ENCODE peak calls at places on chromosomes 6 and 20, in ten cellular contexts. One of them, this sample, is unnamed.
A peak's percentile ranks its signal among the peaks of the same experiment; 100 is the strongest.

GRCh38 chr6:89359561-89359960 is 7.0 kb upstream of the UBE2J1 start:
- DNase-seq in stimulated activated CD4-positive, alpha-beta T cell treated with anti-CD3 and anti-CD28 coated beads, Interleukin-4, amount 100 ng/mL, for 48 hours: no peak
- DNase-seq in endodermal cell: no peak
- DNase-seq in heart left ventricle: no peak
- DNase-seq in HFFc6: no peak
- DNase-seq in cardiac fibroblast: no peak
- DNase-seq in NCI-H774: no peak
- DNase-seq in T-helper 9 cell: no peak
- DNase-seq in activated CD4-positive, alpha-beta T cell treated with anti-CD3 and anti-CD28 coated beads for 1 hour: no peak
- DNase-seq in activated T-helper 1 cell treated with anti-CD3 and anti-CD28 coated beads, Interleukin-12 subunit alpha, Interleukin-12 subunit beta, Interleukin-2, Interleukin-4 antibody, amounts not matched to agents 30 ng/mL and 10 ng/mL and 1 ng/mL, durations not matched to agents 14 hours and 24 hours and 36 hours: no peak
- DNase-seq in this sample: no peak

GRCh38 chr6:161379828-161380598 is 106.2 kb upstream of the AGPAT4 start:
- DNase-seq in T-helper 9 cell: no peak
- DNase-seq in cardiac fibroblast: peak; percentile 46
- DNase-seq in stimulated activated CD4-positive, alpha-beta T cell treated with anti-CD3 and anti-CD28 coated beads, Interleukin-4, amount 100 ng/mL, for 48 hours: no peak
- DNase-seq in activated T-helper 1 cell treated with anti-CD3 and anti-CD28 coated beads, Interleukin-12 subunit alpha, Interleukin-12 subunit beta, Interleukin-2, Interleukin-4 antibody, amounts not matched to agents 30 ng/mL and 10 ng/mL and 1 ng/mL, durations not matched to agents 14 hours and 24 hours and 36 hours: no peak
- DNase-seq in activated CD4-positive, alpha-beta T cell treated with anti-CD3 and anti-CD28 coated beads for 1 hour: no peak
- DNase-seq in HFFc6: no peak
- DNase-seq in endodermal cell: no peak
- DNase-seq in NCI-H774: no peak
- DNase-seq in heart left ventricle: no peak
- DNase-seq in this sample: no peak

GRCh38 chr20:15236812-15237211 is 899.4 kb upstream of the FLRT3 start:
- DNase-seq in heart left ventricle: no peak
- DNase-seq in HFFc6: no peak
- DNase-seq in cardiac fibroblast: peak; percentile 10
- DNase-seq in activated CD4-positive, alpha-beta T cell treated with anti-CD3 and anti-CD28 coated beads for 1 hour: no peak
- DNase-seq in activated T-helper 1 cell treated with anti-CD3 and anti-CD28 coated beads, Interleukin-12 subunit alpha, Interleukin-12 subunit beta, Interleukin-2, Interleukin-4 antibody, amounts not matched to agents 30 ng/mL and 10 ng/mL and 1 ng/mL, durations not matched to agents 14 hours and 24 hours and 36 hours: no peak
- DNase-seq in T-helper 9 cell: no peak
- DNase-seq in endodermal cell: peak; percentile 85
- DNase-seq in NCI-H774: no peak
- DNase-seq in stimulated activated CD4-positive, alpha-beta T cell treated with anti-CD3 and anti-CD28 coated beads, Interleukin-4, amount 100 ng/mL, for 48 hours: no peak
- DNase-seq in this sample: peak; percentile 14

GRCh38 chr20:48478806-48479550 is 348.8 kb downstream of the PREX1 start:
- DNase-seq in activated T-helper 1 cell treated with anti-CD3 and anti-CD28 coated beads, Interleukin-12 subunit alpha, Interleukin-12 subunit beta, Interleukin-2, Interleukin-4 antibody, amounts not matched to agents 30 ng/mL and 10 ng/mL and 1 ng/mL, durations not matched to agents 14 hours and 24 hours and 36 hours: no peak
- DNase-seq in heart left ventricle: no peak
- DNase-seq in endodermal cell: no peak
- DNase-seq in NCI-H774: no peak
- DNase-seq in cardiac fibroblast: no peak
- DNase-seq in HFFc6: no peak
- DNase-seq in T-helper 9 cell: no peak
- DNase-seq in stimulated activated CD4-positive, alpha-beta T cell treated with anti-CD3 and anti-CD28 coated beads, Interleukin-4, amount 100 ng/mL, for 48 hours: no peak
- DNase-seq in activated CD4-positive, alpha-beta T cell treated with anti-CD3 and anti-CD28 coated beads for 1 hour: no peak
- DNase-seq in this sample: no peak

GRCh38 chr20:48459729-48460395 is 367.9 kb downstream of the PREX1 start:
- DNase-seq in activated CD4-positive, alpha-beta T cell treated with anti-CD3 and anti-CD28 coated beads for 1 hour: no peak
- DNase-seq in stimulated activated CD4-positive, alpha-beta T cell treated with anti-CD3 and anti-CD28 coated beads, Interleukin-4, amount 100 ng/mL, for 48 hours: no peak
- DNase-seq in NCI-H774: no peak
- DNase-seq in heart left ventricle: no peak
- DNase-seq in HFFc6: no peak
- DNase-seq in cardiac fibroblast: no peak
- DNase-seq in activated T-helper 1 cell treated with anti-CD3 and anti-CD28 coated beads, Interleukin-12 subunit alpha, Interleukin-12 subunit beta, Interleukin-2, Interleukin-4 antibody, amounts not matched to agents 30 ng/mL and 10 ng/mL and 1 ng/mL, durations not matched to agents 14 hours and 24 hours and 36 hours: no peak
- DNase-seq in T-helper 9 cell: no peak
- DNase-seq in endodermal cell: no peak
- DNase-seq in this sample: no peak

GRCh38 chr6:17971128-17972073 is 16.0 kb downstream of the KIF13A start:
- DNase-seq in stimulated activated CD4-positive, alpha-beta T cell treated with anti-CD3 and anti-CD28 coated beads, Interleukin-4, amount 100 ng/mL, for 48 hours: no peak
- DNase-seq in activated T-helper 1 cell treated with anti-CD3 and anti-CD28 coated beads, Interleukin-12 subunit alpha, Interleukin-12 subunit beta, Interleukin-2, Interleukin-4 antibody, amounts not matched to agents 30 ng/mL and 10 ng/mL and 1 ng/mL, durations not matched to agents 14 hours and 24 hours and 36 hours: no peak
- DNase-seq in heart left ventricle: no peak
- DNase-seq in T-helper 9 cell: no peak
- DNase-seq in NCI-H774: no peak
- DNase-seq in cardiac fibroblast: peak; percentile 89
- DNase-seq in HFFc6: peak; percentile 70
- DNase-seq in activated CD4-positive, alpha-beta T cell treated with anti-CD3 and anti-CD28 coated beads for 1 hour: no peak
- DNase-seq in endodermal cell: no peak
- DNase-seq in this sample: no peak

GRCh38 chr6:81689580-81689979 is 62.9 kb downstream of the TENT5A start:
- DNase-seq in stimulated activated CD4-positive, alpha-beta T cell treated with anti-CD3 and anti-CD28 coated beads, Interleukin-4, amount 100 ng/mL, for 48 hours: no peak
- DNase-seq in NCI-H774: peak; percentile 56
- DNase-seq in activated T-helper 1 cell treated with anti-CD3 and anti-CD28 coated beads, Interleukin-12 subunit alpha, Interleukin-12 subunit beta, Interleukin-2, Interleukin-4 antibody, amounts not matched to agents 30 ng/mL and 10 ng/mL and 1 ng/mL, durations not matched to agents 14 hours and 24 hours and 36 hours: no peak
- DNase-seq in activated CD4-positive, alpha-beta T cell treated with anti-CD3 and anti-CD28 coated beads for 1 hour: no peak
- DNase-seq in heart left ventricle: no peak
- DNase-seq in T-helper 9 cell: no peak
- DNase-seq in HFFc6: no peak
- DNase-seq in cardiac fibroblast: no peak
- DNase-seq in endodermal cell: no peak
- DNase-seq in this sample: no peak

GRCh38 chr6:16544521-16544920 is 216.7 kb downstream of the ATXN1 start:
- DNase-seq in heart left ventricle: no peak
- DNase-seq in activated CD4-positive, alpha-beta T cell treated with anti-CD3 and anti-CD28 coated beads for 1 hour: no peak
- DNase-seq in activated T-helper 1 cell treated with anti-CD3 and anti-CD28 coated beads, Interleukin-12 subunit alpha, Interleukin-12 subunit beta, Interleukin-2, Interleukin-4 antibody, amounts not matched to agents 30 ng/mL and 10 ng/mL and 1 ng/mL, durations not matched to agents 14 hours and 24 hours and 36 hours: no peak
- DNase-seq in stimulated activated CD4-positive, alpha-beta T cell treated with anti-CD3 and anti-CD28 coated beads, Interleukin-4, amount 100 ng/mL, for 48 hours: no peak
- DNase-seq in endodermal cell: no peak
- DNase-seq in NCI-H774: no peak
- DNase-seq in T-helper 9 cell: no peak
- DNase-seq in cardiac fibroblast: no peak
- DNase-seq in HFFc6: no peak
- DNase-seq in this sample: no peak

GRCh38 chr6:56406276-56407269 is 159.2 kb upstream of the COL21A1 start:
- DNase-seq in T-helper 9 cell: no peak
- DNase-seq in activated T-helper 1 cell treated with anti-CD3 and anti-CD28 coated beads, Interleukin-12 subunit alpha, Interleukin-12 subunit beta, Interleukin-2, Interleukin-4 antibody, amounts not matched to agents 30 ng/mL and 10 ng/mL and 1 ng/mL, durations not matched to agents 14 hours and 24 hours and 36 hours: no peak
- DNase-seq in endodermal cell: no peak
- DNase-seq in heart left ventricle: no peak
- DNase-seq in HFFc6: no peak
- DNase-seq in stimulated activated CD4-positive, alpha-beta T cell treated with anti-CD3 and anti-CD28 coated beads, Interleukin-4, amount 100 ng/mL, for 48 hours: no peak
- DNase-seq in activated CD4-positive, alpha-beta T cell treated with anti-CD3 and anti-CD28 coated beads for 1 hour: no peak
- DNase-seq in cardiac fibroblast: no peak
- DNase-seq in NCI-H774: no peak
- DNase-seq in this sample: no peak

GRCh38 chr6:168615837-168616236 is 174.9 kb downstream of the SMOC2 start:
- DNase-seq in HFFc6: no peak
- DNase-seq in stimulated activated CD4-positive, alpha-beta T cell treated with anti-CD3 and anti-CD28 coated beads, Interleukin-4, amount 100 ng/mL, for 48 hours: no peak
- DNase-seq in activated CD4-positive, alpha-beta T cell treated with anti-CD3 and anti-CD28 coated beads for 1 hour: no peak
- DNase-seq in heart left ventricle: no peak
- DNase-seq in T-helper 9 cell: no peak
- DNase-seq in cardiac fibroblast: no peak
- DNase-seq in activated T-helper 1 cell treated with anti-CD3 and anti-CD28 coated beads, Interleukin-12 subunit alpha, Interleukin-12 subunit beta, Interleukin-2, Interleukin-4 antibody, amounts not matched to agents 30 ng/mL and 10 ng/mL and 1 ng/mL, durations not matched to agents 14 hours and 24 hours and 36 hours: no peak
- DNase-seq in NCI-H774: peak; percentile 29
- DNase-seq in endodermal cell: no peak
- DNase-seq in this sample: no peak

GRCh38 chr6:30981942-30982772 is 1.4 kb upstream of the MUC21 start:
- DNase-seq in heart left ventricle: no peak
- DNase-seq in endodermal cell: peak; percentile 90
- DNase-seq in NCI-H774: no peak
- DNase-seq in stimulated activated CD4-positive, alpha-beta T cell treated with anti-CD3 and anti-CD28 coated beads, Interleukin-4, amount 100 ng/mL, for 48 hours: no peak
- DNase-seq in T-helper 9 cell: no peak
- DNase-seq in activated T-helper 1 cell treated with anti-CD3 and anti-CD28 coated beads, Interleukin-12 subunit alpha, Interleukin-12 subunit beta, Interleukin-2, Interleukin-4 antibody, amounts not matched to agents 30 ng/mL and 10 ng/mL and 1 ng/mL, durations not matched to agents 14 hours and 24 hours and 36 hours: no peak
- DNase-seq in HFFc6: peak; percentile 48
- DNase-seq in activated CD4-positive, alpha-beta T cell treated with anti-CD3 and anti-CD28 coated beads for 1 hour: no peak
- DNase-seq in cardiac fibroblast: peak; percentile 76
- DNase-seq in this sample: peak; percentile 21

GRCh38 chr20:35954907-35955251 is 577 bp upstream of the SCAND1 start:
- DNase-seq in T-helper 9 cell: peak; percentile 18
- DNase-seq in activated CD4-positive, alpha-beta T cell treated with anti-CD3 and anti-CD28 coated beads for 1 hour: no peak
- DNase-seq in NCI-H774: no peak
- DNase-seq in HFFc6: peak; percentile 12
- DNase-seq in activated T-helper 1 cell treated with anti-CD3 and anti-CD28 coated beads, Interleukin-12 subunit alpha, Interleukin-12 subunit beta, Interleukin-2, Interleukin-4 antibody, amounts not matched to agents 30 ng/mL and 10 ng/mL and 1 ng/mL, durations not matched to agents 14 hours and 24 hours and 36 hours: no peak
- DNase-seq in stimulated activated CD4-positive, alpha-beta T cell treated with anti-CD3 and anti-CD28 coated beads, Interleukin-4, amount 100 ng/mL, for 48 hours: peak; percentile 2
- DNase-seq in endodermal cell: no peak
- DNase-seq in heart left ventricle: peak; percentile 63
- DNase-seq in cardiac fibroblast: peak; percentile 56
- DNase-seq in this sample: no peak

GRCh38 chr6:127879685-127880084 is 21.2 kb downstream of the THEMIS start:
- DNase-seq in NCI-H774: no peak
- DNase-seq in activated CD4-positive, alpha-beta T cell treated with anti-CD3 and anti-CD28 coated beads for 1 hour: no peak
- DNase-seq in T-helper 9 cell: no peak
- DNase-seq in endodermal cell: peak; percentile 89
- DNase-seq in HFFc6: peak; percentile 28
- DNase-seq in stimulated activated CD4-positive, alpha-beta T cell treated with anti-CD3 and anti-CD28 coated beads, Interleukin-4, amount 100 ng/mL, for 48 hours: no peak
- DNase-seq in cardiac fibroblast: peak; percentile 18
- DNase-seq in heart left ventricle: peak; percentile 46
- DNase-seq in activated T-helper 1 cell treated with anti-CD3 and anti-CD28 coated beads, Interleukin-12 subunit alpha, Interleukin-12 subunit beta, Interleukin-2, Interleukin-4 antibody, amounts not matched to agents 30 ng/mL and 10 ng/mL and 1 ng/mL, durations not matched to agents 14 hours and 24 hours and 36 hours: no peak
- DNase-seq in this sample: peak; percentile 27

GRCh38 chr6:5173862-5174643 is 86.7 kb downstream of the LYRM4 start:
- DNase-seq in activated CD4-positive, alpha-beta T cell treated with anti-CD3 and anti-CD28 coated beads for 1 hour: no peak
- DNase-seq in HFFc6: no peak
- DNase-seq in heart left ventricle: no peak
- DNase-seq in stimulated activated CD4-positive, alpha-beta T cell treated with anti-CD3 and anti-CD28 coated beads, Interleukin-4, amount 100 ng/mL, for 48 hours: peak; percentile 18
- DNase-seq in T-helper 9 cell: peak; percentile 16
- DNase-seq in activated T-helper 1 cell treated with anti-CD3 and anti-CD28 coated beads, Interleukin-12 subunit alpha, Interleukin-12 subunit beta, Interleukin-2, Interleukin-4 antibody, amounts not matched to agents 30 ng/mL and 10 ng/mL and 1 ng/mL, durations not matched to agents 14 hours and 24 hours and 36 hours: peak; percentile 63
- DNase-seq in cardiac fibroblast: peak; percentile 15
- DNase-seq in endodermal cell: no peak
- DNase-seq in NCI-H774: no peak
- DNase-seq in this sample: no peak

GRCh38 chr20:20364016-20364746 is 3.7 kb upstream of the INSM1 start:
- DNase-seq in activated CD4-positive, alpha-beta T cell treated with anti-CD3 and anti-CD28 coated beads for 1 hour: no peak
- DNase-seq in NCI-H774: peak; percentile 90
- DNase-seq in heart left ventricle: no peak
- DNase-seq in stimulated activated CD4-positive, alpha-beta T cell treated with anti-CD3 and anti-CD28 coated beads, Interleukin-4, amount 100 ng/mL, for 48 hours: peak; percentile 28
- DNase-seq in cardiac fibroblast: no peak
- DNase-seq in activated T-helper 1 cell treated with anti-CD3 and anti-CD28 coated beads, Interleukin-12 subunit alpha, Interleukin-12 subunit beta, Interleukin-2, Interleukin-4 antibody, amounts not matched to agents 30 ng/mL and 10 ng/mL and 1 ng/mL, durations not matched to agents 14 hours and 24 hours and 36 hours: no peak
- DNase-seq in endodermal cell: peak; percentile 92
- DNase-seq in HFFc6: no peak
- DNase-seq in T-helper 9 cell: no peak
- DNase-seq in this sample: peak; percentile 58

GRCh38 chr20:19775353-19776201 is 17.5 kb downstream of the RIN2 start:
- DNase-seq in cardiac fibroblast: no peak
- DNase-seq in HFFc6: peak; percentile 69
- DNase-seq in activated CD4-positive, alpha-beta T cell treated with anti-CD3 and anti-CD28 coated beads for 1 hour: no peak
- DNase-seq in heart left ventricle: no peak
- DNase-seq in T-helper 9 cell: no peak
- DNase-seq in stimulated activated CD4-positive, alpha-beta T cell treated with anti-CD3 and anti-CD28 coated beads, Interleukin-4, amount 100 ng/mL, for 48 hours: no peak
- DNase-seq in NCI-H774: no peak
- DNase-seq in endodermal cell: no peak
- DNase-seq in activated T-helper 1 cell treated with anti-CD3 and anti-CD28 coated beads, Interleukin-12 subunit alpha, Interleukin-12 subunit beta, Interleukin-2, Interleukin-4 antibody, amounts not matched to agents 30 ng/mL and 10 ng/mL and 1 ng/mL, durations not matched to agents 14 hours and 24 hours and 36 hours: no peak
- DNase-seq in this sample: no peak

GRCh38 chr6:157800420-157801237 is 22.4 kb upstream of the SNX9 start:
- DNase-seq in cardiac fibroblast: peak; percentile 79
- DNase-seq in stimulated activated CD4-positive, alpha-beta T cell treated with anti-CD3 and anti-CD28 coated beads, Interleukin-4, amount 100 ng/mL, for 48 hours: no peak
- DNase-seq in activated CD4-positive, alpha-beta T cell treated with anti-CD3 and anti-CD28 coated beads for 1 hour: no peak
- DNase-seq in NCI-H774: no peak
- DNase-seq in T-helper 9 cell: no peak
- DNase-seq in endodermal cell: no peak
- DNase-seq in heart left ventricle: no peak
- DNase-seq in activated T-helper 1 cell treated with anti-CD3 and anti-CD28 coated beads, Interleukin-12 subunit alpha, Interleukin-12 subunit beta, Interleukin-2, Interleukin-4 antibody, amounts not matched to agents 30 ng/mL and 10 ng/mL and 1 ng/mL, durations not matched to agents 14 hours and 24 hours and 36 hours: peak; percentile 29
- DNase-seq in HFFc6: peak; percentile 47
- DNase-seq in this sample: no peak

GRCh38 chr6:134299236-134299635 is 18.7 kb downstream of the SGK1 start:
- DNase-seq in endodermal cell: no peak
- DNase-seq in HFFc6: peak; percentile 16
- DNase-seq in heart left ventricle: no peak
- DNase-seq in cardiac fibroblast: peak; percentile 88
- DNase-seq in T-helper 9 cell: no peak
- DNase-seq in activated T-helper 1 cell treated with anti-CD3 and anti-CD28 coated beads, Interleukin-12 subunit alpha, Interleukin-12 subunit beta, Interleukin-2, Interleukin-4 antibody, amounts not matched to agents 30 ng/mL and 10 ng/mL and 1 ng/mL, durations not matched to agents 14 hours and 24 hours and 36 hours: no peak
- DNase-seq in stimulated activated CD4-positive, alpha-beta T cell treated with anti-CD3 and anti-CD28 coated beads, Interleukin-4, amount 100 ng/mL, for 48 hours: no peak
- DNase-seq in activated CD4-positive, alpha-beta T cell treated with anti-CD3 and anti-CD28 coated beads for 1 hour: no peak
- DNase-seq in NCI-H774: no peak
- DNase-seq in this sample: no peak

GRCh38 chr6:76682842-76683241 is 610.4 kb upstream of the IMPG1 start:
- DNase-seq in NCI-H774: peak; percentile 41
- DNase-seq in activated CD4-positive, alpha-beta T cell treated with anti-CD3 and anti-CD28 coated beads for 1 hour: no peak
- DNase-seq in T-helper 9 cell: no peak
- DNase-seq in HFFc6: peak; percentile 11
- DNase-seq in cardiac fibroblast: peak; percentile 43
- DNase-seq in stimulated activated CD4-positive, alpha-beta T cell treated with anti-CD3 and anti-CD28 coated beads, Interleukin-4, amount 100 ng/mL, for 48 hours: no peak
- DNase-seq in endodermal cell: no peak
- DNase-seq in heart left ventricle: no peak
- DNase-seq in activated T-helper 1 cell treated with anti-CD3 and anti-CD28 coated beads, Interleukin-12 subunit alpha, Interleukin-12 subunit beta, Interleukin-2, Interleukin-4 antibody, amounts not matched to agents 30 ng/mL and 10 ng/mL and 1 ng/mL, durations not matched to agents 14 hours and 24 hours and 36 hours: no peak
- DNase-seq in this sample: no peak